ENCODE peak calls at places on chromosomes 4 and X, in seven cellular contexts. F is GM04504; L is HuH-7; H is naive thymus-derived CD8-positive, alpha-beta T cell; C is stimulated activated CD4-positive, alpha-beta T cell treated with anti-CD3 and anti-CD28 coated beads, Interleukin-15, amount 100 ng/mL, for 24 hours; O is AG08395; S is CD8-positive, alpha-beta T cell. K is an unnamed sample.

GRCh38 chr4:151315212-151315886 is 10.1 kb downstream of the SH3D19 start:
- DNase-seq in O (no peak), S (no peak), L (no peak), C (no peak), F (no peak), H (no peak), K (no peak)

GRCh38 chr4:125741825-125742452 is 427.2 kb downstream of the FAT4 start:
- DNase-seq in F (no peak), O (peak), S (no peak), H (no peak), L (peak), C (no peak), K (peak)

GRCh38 chrX:23332101-23332887 is 2.4 kb upstream of the PTCHD1 start:
- DNase-seq in S (no peak), F (no peak), O (no peak), H (no peak), L (no peak), C (peak), K (no peak)

GRCh38 chr4:189547537-189547936 is 393.1 kb upstream of the FRG1 start:
- DNase-seq in C (no peak), S (no peak), F (no peak), L (no peak), O (no peak), H (no peak), K (no peak)

GRCh38 chr4:53196872-53197759 is 168.7 kb downstream of the SCFD2 start:
- DNase-seq in L (peak), S (no peak), H (peak), C (no peak), F (peak), O (peak), K (peak)

GRCh38 chrX:49988128-49988527 is 65.7 kb downstream of the CLCN5 start:
- DNase-seq in H (no peak), F (no peak), S (no peak), L (no peak), C (no peak), O (no peak), K (no peak)

GRCh38 chrX:69506617-69507499 is 2.7 kb downstream of the NALF2 start:
- DNase-seq in F (no peak), S (no peak), C (no peak), H (no peak), L (no peak), O (no peak), K (no peak)

GRCh38 chr4:23890369-23891063 is 669 bp upstream of the PPARGC1A start:
- DNase-seq in C (no peak), H (no peak), F (no peak), L (no peak), S (no peak), O (no peak), K (no peak)

GRCh38 chr4:4837316-4837715 is 22.1 kb upstream of the MSX1 start:
- DNase-seq in O (peak), C (no peak), F (no peak), H (no peak), L (no peak), S (no peak), K (no peak)

GRCh38 chr4:100069207-100069606 is 119.1 kb upstream of the H2AZ1 start:
- DNase-seq in F (no peak), O (no peak), C (no peak), L (no peak), H (no peak), S (no peak), K (no peak)

GRCh38 chr4:38011484-38012162 is 51.4 kb downstream of the PTTG2 start:
- DNase-seq in H (no peak), C (no peak), O (no peak), L (no peak), S (no peak), F (no peak), K (no peak)

GRCh38 chr4:108166441-108167315 is 2.1 kb downstream of the LEF1 start:
- DNase-seq in O (no peak), F (no peak), L (peak), C (peak), H (peak), S (peak), K (no peak)

GRCh38 chrX:75547783-75548182 is 24.9 kb upstream of the ZDHHC15 start:
- DNase-seq in F (no peak), O (no peak), H (no peak), S (no peak), C (no peak), L (no peak), K (peak)

GRCh38 chrX:130174051-130174704 is 2.4 kb downstream of the RAB33A start:
- DNase-seq in L (no peak), C (no peak), O (peak), S (no peak), H (no peak), F (peak), K (peak)

GRCh38 chr4:160514126-160514525 is 1411.2 kb downstream of the RAPGEF2 start:
- DNase-seq in O (no peak), S (no peak), H (no peak), C (no peak), L (no peak), F (no peak), K (no peak)

GRCh38 chr4:18934197-18934596 is 912.6 kb upstream of the LCORL start:
- DNase-seq in L (no peak), C (no peak), O (no peak), F (no peak), S (no peak), H (no peak), K (no peak)

GRCh38 chr4:110619401-110620247 is 3.3 kb downstream of the PITX2 start:
- DNase-seq in F (no peak), L (no peak), H (no peak), S (no peak), C (no peak), O (no peak), K (no peak)

GRCh38 chrX:49309401-49309981 is 6.0 kb downstream of the GAGE10 start:
- DNase-seq in F (no peak), C (peak), L (no peak), O (no peak), S (no peak), H (peak), K (no peak)

GRCh38 chrX:113400193-113400704 is 559.6 kb upstream of the AMOT start:
- DNase-seq in S (no peak), O (no peak), L (no peak), H (no peak), F (no peak), C (no peak), K (no peak)

GRCh38 chrX:8868906-8869305 is 67.7 kb upstream of the FAM9A start:
- DNase-seq in O (no peak), S (no peak), L (no peak), C (no peak), F (no peak), H (no peak), K (peak)

GRCh38 chr4:84875636-84876371 is 90.7 kb downstream of the WDFY3 start:
- DNase-seq in L (no peak), S (no peak), O (no peak), F (no peak), H (no peak), C (no peak), K (no peak)

GRCh38 chr4:189022441-189023035 is 883.3 kb downstream of the TRIML1 start:
- DNase-seq in C (no peak), L (no peak), O (peak), H (no peak), S (no peak), F (peak), K (no peak)

GRCh38 chr4:24615977-24616376 is 31.6 kb upstream of the DHX15 start:
- DNase-seq in C (no peak), S (no peak), L (no peak), H (no peak), O (no peak), F (no peak), K (no peak)

GRCh38 chr4:75555294-75556164 is at the start of gene ODAPH:
- DNase-seq in H (no peak), S (no peak), F (no peak), O (peak), L (peak), C (peak), K (no peak)

GRCh38 chrX:112147206-112147605 is 64.6 kb upstream of the TRPC5 start:
- DNase-seq in O (peak), C (no peak), S (no peak), H (no peak), L (peak), F (no peak), K (peak)

GRCh38 chr4:48380583-48381167 is 39.3 kb downstream of the SLAIN2 start:
- DNase-seq in C (no peak), S (no peak), L (no peak), H (no peak), F (no peak), O (no peak), K (no peak)

GRCh38 chr4:104574371-104574770 is 79.7 kb upstream of the CXXC4 start:
- DNase-seq in S (no peak), F (no peak), O (no peak), C (no peak), L (no peak), H (no peak), K (no peak)

GRCh38 chrX:118847676-118848075 is 24.1 kb downstream of the ZCCHC12 start:
- DNase-seq in H (peak), C (no peak), S (no peak), F (peak), L (peak), O (peak), K (peak)

GRCh38 chr4:54784188-54784671 is 126.5 kb downstream of the KIT start:
- DNase-seq in S (no peak), O (peak), H (no peak), C (no peak), L (no peak), F (peak), K (peak)

GRCh38 chrX:42944381-42944998 is 166.5 kb upstream of the PPP1R2C start:
- DNase-seq in L (no peak), C (no peak), F (no peak), H (peak), O (no peak), S (no peak), K (no peak)

GRCh38 chrX:13938053-13938765 is 91.5 kb downstream of the GEMIN8 start:
- DNase-seq in S (no peak), C (peak), L (no peak), O (peak), H (peak), F (no peak), K (no peak)

GRCh38 chrX:65253817-65254216 is 277.6 kb upstream of the ZC4H2 start:
- DNase-seq in C (no peak), S (no peak), O (no peak), L (no peak), H (no peak), F (no peak), K (no peak)

GRCh38 chrX:71118032-71118984 is at the start of gene MED12:
- DNase-seq in F (peak), S (peak), L (peak), H (peak), O (peak), C (peak), K (peak)

K was measured in stromal cell of bone marrow.